ENCODE peak calls at places on chromosomes 6 and 20, in eight cellular contexts. J, O, A, N, Z, F, R and U are unnamed samples.

GRCh38 chr6:16355699-16356481 is 117.5 kb downstream of the GMPR start:
- DNase-seq in R (peak), F (peak), N (no peak), Z (no peak), J (no peak), O (no peak), A (no peak), U (no peak)

GRCh38 chr6:41071501-41071922 is 644 bp downstream of the OARD1 start:
- DNase-seq in O (no peak), F (no peak), Z (no peak), J (no peak), R (no peak), A (no peak), N (no peak), U (no peak)

GRCh38 chr6:44072959-44073611 is 54.2 kb downstream of the MRPL14 start:
- DNase-seq in O (peak), A (peak), N (peak), Z (peak), F (peak), R (peak), J (peak), U (peak)

GRCh38 chr6:14747881-14748520 is 497.9 kb upstream of the JARID2 start:
- DNase-seq in J (peak), R (no peak), N (no peak), A (no peak), Z (no peak), O (no peak), F (no peak), U (peak)

GRCh38 chr6:22026160-22026678 is 270.6 kb downstream of the PRL start:
- DNase-seq in F (no peak), J (no peak), Z (no peak), N (no peak), A (no peak), O (no peak), R (no peak), U (peak)

GRCh38 chr20:24840121-24840713 is 108.9 kb upstream of the CST7 start:
- DNase-seq in O (no peak), A (no peak), R (no peak), N (no peak), Z (no peak), F (no peak), J (no peak), U (peak)

GRCh38 chr6:143553337-143553736 is 41.8 kb upstream of the FUCA2 start:
- DNase-seq in Z (no peak), R (no peak), O (no peak), N (no peak), A (no peak), F (no peak), J (no peak), U (no peak)

GRCh38 chr6:113596907-113597583 is 260.1 kb upstream of the MARCKS start:
- DNase-seq in J (no peak), R (no peak), A (no peak), N (no peak), O (no peak), Z (no peak), F (no peak), U (peak)

GRCh38 chr6:90179190-90180169 is 117.2 kb downstream of the BACH2 start:
- DNase-seq in A (no peak), Z (no peak), N (no peak), O (no peak), F (no peak), R (peak), J (no peak), U (no peak)

GRCh38 chr6:106591111-106591825 is 38.0 kb downstream of the RTN4IP1 start:
- DNase-seq in J (peak), N (peak), O (peak), A (peak), Z (no peak), R (peak), F (no peak), U (peak)

GRCh38 chr20:56440346-56441007 is 27.9 kb upstream of the RTF2 start:
- DNase-seq in R (peak), O (no peak), Z (no peak), J (no peak), N (no peak), F (no peak), A (no peak), U (no peak)

GRCh38 chr6:111918825-111919224 is 45.6 kb upstream of the FYN start:
- DNase-seq in N (no peak), O (peak), Z (no peak), R (peak), F (no peak), A (peak), J (peak), U (peak)

GRCh38 chr20:50193851-50194830 is 3.5 kb downstream of the CEBPB start:
- DNase-seq in A (peak), J (no peak), N (no peak), R (peak), F (peak), Z (peak), O (no peak), U (peak)

GRCh38 chr6:137830562-137830961 is 36.5 kb upstream of the TNFAIP3 start:
- DNase-seq in O (no peak), J (no peak), F (no peak), Z (no peak), N (no peak), R (no peak), A (no peak), U (no peak)

GRCh38 chr6:137362878-137363804 is 131.1 kb downstream of the OLIG3 start:
- DNase-seq in O (no peak), R (no peak), N (no peak), Z (no peak), A (no peak), F (no peak), J (no peak), U (no peak)

GRCh38 chr20:35497780-35498189 is 31.7 kb downstream of the C20orf173 start:
- DNase-seq in O (peak), F (no peak), A (peak), Z (no peak), R (no peak), J (no peak), N (no peak), U (no peak)

GRCh38 chr20:59008715-59009336 is 1.8 kb upstream of the CTSZ start:
- DNase-seq in F (no peak), Z (no peak), J (no peak), N (no peak), O (no peak), R (no peak), A (no peak), U (no peak)

GRCh38 chr6:33904050-33904827 is 100.4 kb upstream of the MLN start:
- DNase-seq in O (no peak), A (peak), J (no peak), N (no peak), F (peak), R (no peak), Z (no peak), U (no peak)

GRCh38 chr6:160949531-160949930 is 42.0 kb upstream of the MAP3K4 start:
- DNase-seq in Z (no peak), O (no peak), N (no peak), F (no peak), J (no peak), R (no peak), A (no peak), U (no peak)

GRCh38 chr20:32252189-32252588 is 25.3 kb upstream of the KIF3B start:
- DNase-seq in O (no peak), R (no peak), N (no peak), Z (no peak), J (no peak), A (no peak), F (no peak), U (no peak)

GRCh38 chr6:93940381-93940780 is 521.0 kb upstream of the EPHA7 start:
- DNase-seq in J (no peak), Z (no peak), F (no peak), N (no peak), R (no peak), O (no peak), A (no peak), U (no peak)

GRCh38 chr6:15505463-15505918 is 157.3 kb downstream of the DTNBP1 start:
- DNase-seq in O (no peak), Z (no peak), F (no peak), R (no peak), A (no peak), J (no peak), N (no peak), U (no peak)

GRCh38 chr6:124968401-124968800 is 6.2 kb downstream of the RNF217 start:
- DNase-seq in A (no peak), O (no peak), Z (no peak), N (peak), F (no peak), J (no peak), R (peak), U (no peak)

GRCh38 chr20:60694763-60695162 is 557.3 kb upstream of the CDH4 start:
- DNase-seq in J (no peak), A (no peak), R (peak), N (no peak), F (no peak), O (no peak), Z (no peak), U (peak)

GRCh38 chr6:64717281-64717680 is 989.7 kb downstream of the EYS start:
- DNase-seq in A (no peak), O (no peak), F (peak), R (no peak), J (no peak), N (no peak), Z (no peak), U (no peak)

GRCh38 chr6:168035098-168035660 is 37.7 kb downstream of the KIF25 start:
- DNase-seq in Z (peak), N (peak), R (peak), J (peak), F (peak), A (peak), O (peak), U (peak)

GRCh38 chr20:62979876-62980373 is 26.8 kb downstream of the BHLHE23 start:
- DNase-seq in R (no peak), N (no peak), Z (no peak), F (no peak), A (no peak), J (no peak), O (no peak), U (no peak)

GRCh38 chr6:158926429-158926828 is 73.6 kb downstream of the RSPH3 start:
- DNase-seq in O (no peak), R (peak), N (peak), A (no peak), Z (no peak), F (no peak), J (no peak), U (peak)

GRCh38 chr20:23606652-23607049 is 934 bp upstream of the CST9 start:
- DNase-seq in Z (peak), A (peak), J (peak), N (peak), O (peak), F (peak), R (peak), U (peak)